ENCODE peak calls at places on chromosomes 11 and 22, in five cellular contexts. P is posterior vena cava, N is astrocyte of the cerebellum, Y is stromal cell of bone marrow, R is left ventricle myocardium inferior. U is an unnamed sample.

GRCh38 chr11:121829159-121829643 is 286.8 kb downstream of the BLID start:
- DNase-seq in P (peak; percentile 79), Y (peak; percentile 99), N (peak; percentile 99), R (no peak), U (no peak)

GRCh38 chr11:66321606-66322005 is 4.8 kb upstream of the CD248 start:
- DNase-seq in Y (no peak), R (no peak), N (no peak), P (no peak), U (no peak)

GRCh38 chr22:23574877-23575276 is 5.2 kb downstream of the IGLL1 start:
- DNase-seq in P (peak; percentile 66), R (no peak), N (no peak), Y (no peak), U (peak; percentile 46)

GRCh38 chr22:48485144-48486135 is 1342.2 kb downstream of the BRD1 start:
- DNase-seq in Y (no peak), N (no peak), P (no peak), R (no peak), U (peak; percentile 39)

GRCh38 chr22:23530106-23530505 is 50.0 kb downstream of the IGLL1 start:
- DNase-seq in R (no peak), N (no peak), P (peak; percentile 56), Y (no peak), U (peak; percentile 51)

GRCh38 chr22:31583861-31584485 is 78.0 kb downstream of the PISD start:
- DNase-seq in Y (no peak), P (peak; percentile 13), N (no peak), R (no peak), U (no peak)

GRCh38 chr11:34380696-34381095 is 22.9 kb upstream of the ABTB2 start:
- DNase-seq in R (no peak), P (no peak), Y (peak; percentile 54), N (no peak), U (no peak)

GRCh38 chr11:16986434-16987204 is 27.6 kb downstream of the PLEKHA7 start:
- DNase-seq in Y (no peak), P (no peak), R (no peak), N (no peak), U (no peak)

GRCh38 chr11:10605941-10606381 is 37.5 kb upstream of the LYVE1 start:
- DNase-seq in N (no peak), P (peak; percentile 87), R (peak; percentile 65), Y (peak; percentile 79), U (peak; percentile 91)